ENCODE peak calls at places on chromosomes 6 and 20, in five cellular contexts. N, H, P, C and T are unnamed samples.

GRCh38 chr20:60851826-60852704 is 400.0 kb upstream of the CDH4 start:
- DNase-seq in C (no peak), H (peak; percentile 22), N (no peak), P (no peak), T (no peak)

GRCh38 chr20:39800548-39800947 is 838.4 kb downstream of the DHX35 start:
- DNase-seq in H (peak; percentile 16), C (no peak), N (peak; percentile 63), P (no peak), T (no peak)

GRCh38 chr20:15708984-15709598 is 864.2 kb downstream of the KIF16B start:
- DNase-seq in P (peak; percentile 53), H (peak; percentile 40), C (no peak), N (no peak), T (peak; percentile 4)

GRCh38 chr6:24879351-24879750 is 56.4 kb downstream of the RIPOR2 start:
- DNase-seq in N (no peak), H (no peak), C (no peak), P (no peak), T (no peak)

GRCh38 chr20:63534831-63535651 is 2.1 kb downstream of the PTK6 start:
- DNase-seq in N (no peak), P (peak; percentile 87), C (no peak), H (peak; percentile 58), T (no peak)

GRCh38 chr6:35036059-35036827 is 104.9 kb downstream of the TCP11 start:
- DNase-seq in P (no peak), N (no peak), C (no peak), H (no peak), T (no peak)

GRCh38 chr6:107154131-107154906 is 39.0 kb upstream of the BEND3 start:
- DNase-seq in P (peak; percentile 39), H (peak; percentile 59), C (no peak), N (no peak), T (no peak)

GRCh38 chr6:12504325-12504966 is 212.1 kb upstream of the PHACTR1 start:
- DNase-seq in C (no peak), P (peak; percentile 54), N (peak; percentile 14), H (peak; percentile 44), T (no peak)

GRCh38 chr6:148471624-148472494 is 129.2 kb downstream of the SASH1 start:
- DNase-seq in P (no peak), C (no peak), H (no peak), N (peak; percentile 52), T (no peak)

GRCh38 chr20:44681796-44682566 is 30.5 kb upstream of the ADA start:
- DNase-seq in H (no peak), P (no peak), N (no peak), C (no peak), T (no peak)

GRCh38 chr6:26216886-26217713 is 129.9 kb downstream of the HFE start:
- DNase-seq in H (peak; percentile 70), C (peak; percentile 87), N (peak; percentile 90), P (peak; percentile 84), T (peak; percentile 44)

GRCh38 chr20:44092551-44093248 is 94.3 kb downstream of the JPH2 start:
- DNase-seq in H (no peak), P (peak; percentile 53), C (no peak), N (peak; percentile 49), T (no peak)

GRCh38 chr20:48728042-48728837 is 99.6 kb downstream of the PREX1 start:
- DNase-seq in H (no peak), N (no peak), P (no peak), C (no peak), T (peak; percentile 93)

GRCh38 chr20:25467441-25467840 is 60.0 kb downstream of the GINS1 start:
- DNase-seq in H (no peak), N (no peak), C (no peak), P (no peak), T (no peak)

GRCh38 chr20:62839261-62839660 is 22.4 kb downstream of the TCFL5 start:
- DNase-seq in H (no peak), N (no peak), C (no peak), P (no peak), T (no peak)

DNA sequence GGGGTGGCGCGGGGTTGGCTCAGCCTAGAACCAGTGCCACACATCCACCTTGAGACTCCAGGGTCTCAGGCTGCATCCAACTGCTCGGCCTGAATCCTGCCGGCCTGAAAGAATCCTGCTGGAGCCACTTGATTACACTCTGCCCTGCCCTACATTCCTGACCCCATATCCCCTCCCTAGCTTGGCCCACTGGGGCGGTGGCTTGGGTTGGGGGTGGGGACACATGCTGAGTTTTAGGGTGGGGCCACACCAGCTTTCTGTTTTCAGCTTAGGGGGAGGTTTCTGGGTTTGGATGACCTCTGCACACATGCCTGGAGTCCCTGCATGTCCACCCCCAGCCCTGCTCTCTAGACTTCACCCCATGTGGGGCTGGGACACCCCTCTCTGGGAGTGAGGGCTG is 6.8 kb downstream of the ITPR3 start:
- DNase-seq in P (peak; percentile 56), C (no peak), N (no peak), H (no peak), T (no peak)
- H3K27ac ChIP-seq in P (peak overlapping the region; percentile 49), C (no peak overlapping the region), N (no peak overlapping the region), H (no peak overlapping the region), T (no peak overlapping the region)

DNA sequence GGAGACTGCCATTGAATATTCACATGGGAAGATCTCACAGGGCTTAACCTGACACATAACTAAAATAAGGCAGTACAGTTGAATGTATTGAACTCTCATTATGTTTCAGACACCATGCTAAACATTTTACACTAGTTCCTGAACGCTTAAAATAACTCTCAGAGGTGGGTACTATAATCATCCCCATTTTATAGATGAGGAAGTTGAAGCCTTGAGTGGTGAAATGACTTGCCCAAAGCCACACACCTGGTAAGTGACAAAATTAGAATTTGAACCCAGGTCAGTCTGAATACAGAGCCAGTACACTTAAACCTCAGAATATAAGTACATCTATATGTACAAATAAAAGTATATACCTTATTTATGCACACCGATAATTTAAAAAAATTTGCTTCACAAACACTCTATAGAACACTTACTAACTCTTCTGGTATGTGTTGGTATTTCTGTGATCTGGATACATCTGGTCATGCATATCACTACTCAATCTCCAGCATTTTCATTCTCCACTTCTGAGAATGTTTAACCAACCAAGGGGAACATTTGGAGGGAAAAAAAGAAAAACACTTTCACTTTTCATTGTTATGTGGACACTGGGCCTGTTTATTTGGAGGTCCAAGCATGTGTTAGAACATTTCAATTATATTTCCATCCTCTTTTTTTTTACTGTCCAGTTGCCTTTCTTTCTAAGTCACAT is 4.6 kb upstream of the BICRAL start:
- DNase-seq in C (no peak), P (no peak), H (no peak), N (peak; percentile 73), T (no peak)
- H3K27ac ChIP-seq in C (no peak overlapping the region), P (peak overlapping the region; percentile 71), H (peak overlapping the region; percentile 28), N (no peak overlapping the region), T (no peak overlapping the region)

GRCh38 chr6:87541041-87541440 is 48.7 kb downstream of the RARS2 start:
- DNase-seq in P (no peak), C (no peak), H (no peak), N (no peak), T (no peak)
- H3K27ac ChIP-seq in P (no peak overlapping the region), C (no peak overlapping the region), H (no peak overlapping the region), N (no peak overlapping the region), T (no peak overlapping the region)

GRCh38 chr6:118668761-118669411 is 17.5 kb upstream of the CEP85L start:
- DNase-seq in H (no peak), N (peak; percentile 85), P (no peak), C (no peak), T (no peak)
- H3K27ac ChIP-seq in H (no peak overlapping the region), N (peak overlapping the region; percentile 83), P (peak overlapping the region; percentile 10), C (no peak overlapping the region), T (no peak overlapping the region)

GRCh38 chr6:53818845-53819609 is 24.2 kb downstream of the LRRC1 start:
- DNase-seq in H (no peak), P (no peak), N (no peak), C (no peak), T (no peak)
- H3K27ac ChIP-seq in H (no peak overlapping the region), P (no peak overlapping the region), N (no peak overlapping the region), C (no peak overlapping the region), T (no peak overlapping the region)

GRCh38 chr20:57433658-57434389 is 42.6 kb downstream of the RBM38 start:
- DNase-seq in C (no peak), N (no peak), H (no peak), P (no peak), T (no peak)
- H3K27ac ChIP-seq in C (no peak overlapping the region), N (no peak overlapping the region), H (no peak overlapping the region), P (no peak overlapping the region), T (no peak overlapping the region)

DNA sequence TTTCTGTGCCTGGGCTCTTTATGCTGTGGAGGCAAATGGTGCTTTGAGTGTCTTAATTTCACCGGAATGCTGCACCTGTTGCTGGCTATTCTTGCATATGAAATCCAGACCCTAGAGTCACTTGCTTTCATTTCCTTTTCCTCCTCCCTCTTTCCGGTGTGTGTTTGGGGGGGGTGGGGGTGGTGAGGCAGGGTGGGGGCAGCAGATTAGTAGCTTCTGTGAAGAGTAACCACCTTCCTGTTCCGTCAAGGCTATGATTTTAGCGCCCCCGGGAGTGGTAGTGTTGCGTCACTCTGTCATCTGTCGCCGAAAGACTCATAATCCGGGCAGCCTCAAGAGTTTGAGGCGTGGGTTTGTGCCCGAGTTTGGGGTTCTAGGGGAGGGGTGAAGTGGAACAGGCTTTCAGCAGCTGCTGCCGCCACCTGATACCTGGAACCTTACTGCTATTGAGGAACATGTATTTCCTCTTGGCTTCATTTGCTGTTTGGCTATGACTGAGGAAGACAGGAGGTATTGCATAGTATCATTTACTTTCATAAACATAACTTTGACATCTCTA is 49.1 kb downstream of the UTRN start:
- DNase-seq in N (no peak), H (no peak), P (peak; percentile 52), C (no peak), T (no peak)
- H3K27ac ChIP-seq in N (no peak overlapping the region), H (peak overlapping the region; percentile 33), P (no peak overlapping the region), C (peak overlapping the region; percentile 41), T (no peak overlapping the region)

DNA sequence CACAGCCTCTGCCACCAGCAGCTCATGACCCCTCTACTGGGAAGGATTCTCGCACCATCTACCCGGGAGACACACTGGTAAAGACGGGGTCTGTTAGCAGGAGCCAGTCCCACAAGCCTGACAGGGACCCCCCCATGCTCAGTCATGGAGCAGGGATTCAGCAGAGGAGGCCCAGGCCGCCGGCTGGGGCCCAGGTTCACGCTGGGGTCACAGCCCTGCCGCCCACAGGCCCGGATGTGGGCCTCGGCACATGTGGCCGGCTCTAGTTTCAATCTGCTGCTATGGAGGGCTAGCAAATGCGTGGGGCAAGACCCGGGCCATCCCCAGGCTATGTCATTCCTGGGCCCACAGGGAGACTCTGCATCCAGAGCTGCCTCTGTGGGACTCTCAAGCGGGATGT is 25.1 kb downstream of the PXDC1 start:
- DNase-seq in C (no peak), H (no peak), P (no peak), N (no peak), T (no peak)
- H3K27ac ChIP-seq in C (no peak overlapping the region), H (no peak overlapping the region), P (no peak overlapping the region), N (no peak overlapping the region), T (no peak overlapping the region)

GRCh38 chr20:8389381-8390368 is 257.6 kb downstream of the PLCB1 start:
- DNase-seq in P (no peak), H (no peak), C (no peak), N (peak; percentile 59), T (no peak)
- H3K27ac ChIP-seq in P (no peak overlapping the region), H (peak overlapping the region; percentile 32), C (peak overlapping the region; percentile 42), N (no peak overlapping the region), T (no peak overlapping the region)